ENCODE peak calls at places on chromosomes 1 and 21, in four cellular contexts. L, F, I and D are unnamed samples.

GRCh38 chr1:67683736-67684525 is 1.1 kb upstream of the GADD45A start:
- DNase-seq in L (no peak), F (no peak), I (no peak), D (no peak)

GRCh38 chr1:23793018-23793781 is 2.3 kb downstream of the LYPLA2 start:
- DNase-seq in L (no peak), F (peak), I (no peak), D (peak)

GRCh38 chr1:171645553-171646336 is 6.7 kb downstream of the MYOC start:
- DNase-seq in L (no peak), F (no peak), I (no peak), D (peak)

GRCh38 chr21:29938968-29939858 is 583 bp downstream of the GRIK1 start:
- DNase-seq in L (no peak), F (no peak), I (no peak), D (peak)

GRCh38 chr1:223374064-223374610 is 10.2 kb upstream of the SUSD4 start:
- DNase-seq in L (no peak), F (no peak), I (no peak), D (no peak)

GRCh38 chr1:244087021-244087560 is 36.0 kb downstream of the ZBTB18 start:
- DNase-seq in L (no peak), F (no peak), I (no peak), D (no peak)

GRCh38 chr1:51442198-51442597 is 76.9 kb downstream of the EPS15 start:
- DNase-seq in L (no peak), F (no peak), I (no peak), D (no peak)

GRCh38 chr1:173475564-173476196 is 1.5 kb upstream of the PRDX6 start:
- DNase-seq in L (no peak), F (no peak), I (peak), D (peak)

GRCh38 chr1:12618661-12619395 is 818 bp upstream of the DHRS3 start:
- DNase-seq in L (no peak), F (peak), I (peak), D (peak)

GRCh38 chr1:234271243-234271606 is 102.0 kb upstream of the COA6 start:
- DNase-seq in L (peak), F (no peak), I (no peak), D (no peak)

GRCh38 chr1:16071614-16072013 is 1.8 kb downstream of the FAM131C start:
- DNase-seq in L (no peak), F (no peak), I (no peak), D (no peak)

GRCh38 chr1:34740161-34740875 is 14.5 kb upstream of the GJB5 start:
- DNase-seq in L (no peak), F (peak), I (no peak), D (no peak)

GRCh38 chr1:6099787-6100765 is 54.4 kb downstream of the KCNAB2 start:
- DNase-seq in L (no peak), F (no peak), I (no peak), D (peak)

GRCh38 chr1:12157366-12158231 is 9.2 kb upstream of the TNFRSF1B start:
- DNase-seq in L (no peak), F (no peak), I (peak), D (no peak)

GRCh38 chr1:90687747-90688146 is 29.4 kb downstream of the BARHL2 start:
- DNase-seq in L (no peak), F (no peak), I (no peak), D (no peak)

GRCh38 chr1:175842545-175842944 is 99.2 kb upstream of the TNR start:
- DNase-seq in L (no peak), F (no peak), I (no peak), D (no peak)

GRCh38 chr1:6116137-6116536 is 64.0 kb downstream of the CHD5 start:
- DNase-seq in L (no peak), F (no peak), I (no peak), D (no peak)

GRCh38 chr1:178962853-178963810 is 62.6 kb upstream of the FAM20B start:
- DNase-seq in L (no peak), F (no peak), I (no peak), D (no peak)

GRCh38 chr1:226064168-226064815 is 1.8 kb downstream of the H3-3A start:
- DNase-seq in L (no peak), F (no peak), I (peak), D (no peak)

DNA sequence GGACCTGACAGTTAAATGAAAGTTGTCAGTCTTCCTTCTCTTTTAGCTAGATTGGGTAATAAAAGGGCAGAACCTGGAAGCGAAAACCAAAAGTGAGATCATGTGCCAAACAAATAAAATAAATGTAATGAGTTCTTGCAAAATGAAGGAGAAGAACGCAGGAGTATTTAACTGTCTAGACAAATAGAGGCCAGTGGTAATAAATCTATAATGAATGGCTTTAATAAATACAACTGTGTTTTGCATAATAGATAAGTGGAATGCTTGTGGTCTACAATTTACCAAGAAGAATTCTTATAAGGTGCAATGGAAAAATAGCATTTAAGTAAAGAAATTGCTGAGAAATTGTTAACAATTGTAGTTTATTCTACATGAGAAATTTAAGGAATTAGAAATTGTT is 180.2 kb upstream of the NEGR1 start:
- DNase-seq in L (no peak), F (no peak), I (no peak), D (no peak)
- TF ChIP-seq JUND in L (no peak), F (no peak), I (no peak), D (no peak)

DNA sequence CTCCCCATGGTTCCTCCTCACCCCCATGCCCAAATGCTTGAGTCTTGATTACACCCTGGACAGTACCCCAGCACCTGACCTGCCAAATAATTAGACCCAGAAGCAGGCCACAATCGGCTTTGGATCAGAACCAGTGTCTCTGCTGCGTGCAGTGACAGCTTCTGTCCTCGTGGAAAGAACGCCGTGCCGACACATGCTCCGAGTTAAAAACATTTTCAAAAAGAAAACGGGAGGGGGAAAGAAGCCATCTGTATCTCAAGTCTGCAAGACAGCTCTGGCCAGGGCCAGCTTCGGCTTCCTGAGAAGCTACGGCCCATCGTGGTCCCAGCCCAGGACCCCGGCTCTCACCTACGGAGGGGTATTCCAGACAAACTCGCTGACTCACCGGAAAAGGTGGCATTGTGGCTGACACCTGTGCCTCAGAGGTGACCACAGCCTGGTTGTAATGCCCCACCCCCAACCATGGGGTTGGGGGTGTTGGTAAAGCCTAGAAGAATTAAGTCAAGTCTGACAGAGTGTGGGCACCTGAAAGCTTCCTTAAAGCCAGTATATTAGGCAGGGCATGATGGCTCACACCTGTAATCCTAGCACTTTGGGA is 25.8 kb downstream of the SSBP3 start:
- DNase-seq in L (no peak), F (no peak), I (no peak), D (no peak)
- TF ChIP-seq GABPA in L (no peak), F (no peak), I (no peak), D (no peak)

GRCh38 chr1:150407330-150407729 is 43.4 kb downstream of the RPRD2 start:
- DNase-seq in L (no peak), F (no peak), I (no peak), D (no peak)
- TF ChIP-seq NFIC in L (no peak), F (no peak), I (no peak), D (no peak)

GRCh38 chr1:180150982-180151381 is 3.7 kb upstream of the QSOX1 start:
- DNase-seq in L (no peak), F (no peak), I (no peak), D (no peak)
- TF ChIP-seq JUND in L (no peak), F (no peak), I (no peak), D (no peak)

GRCh38 chr1:38578444-38578951 is 281.1 kb downstream of the RRAGC start:
- DNase-seq in L (no peak), F (no peak), I (no peak), D (no peak)

GRCh38 chr1:38584408-38585037 is 275.0 kb downstream of the RRAGC start:
- DNase-seq in L (no peak), F (peak), I (no peak), D (no peak)

GRCh38 chr1:38580591-38580990 is 279.0 kb downstream of the RRAGC start:
- DNase-seq in L (no peak), F (no peak), I (no peak), D (no peak)

GRCh38 chr1:38579056-38579455 is 280.5 kb downstream of the RRAGC start:
- DNase-seq in L (no peak), F (no peak), I (no peak), D (no peak)

DNA sequence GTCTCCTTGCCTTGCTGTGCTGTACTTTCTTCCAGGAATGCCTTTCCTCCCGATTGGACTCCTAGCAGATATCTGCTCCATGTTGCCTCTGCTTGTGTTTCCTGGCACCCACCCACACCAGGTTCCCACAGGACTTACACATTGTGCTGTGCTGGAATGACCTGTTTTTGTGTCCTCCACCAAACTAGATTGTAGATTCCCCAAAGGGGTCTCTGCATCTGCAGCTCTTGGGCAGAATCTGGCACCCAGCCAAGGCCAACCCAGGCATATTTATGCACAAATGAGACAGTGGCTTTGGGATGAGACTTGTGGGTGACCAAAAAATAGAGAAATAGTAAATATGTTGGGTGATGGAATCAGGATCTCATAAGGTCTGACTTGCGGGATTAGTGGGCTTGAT is 278.2 kb downstream of the RRAGC start:
- DNase-seq in L (no peak), F (no peak), I (no peak), D (no peak)
- TF ChIP-seq GABPA in L (no peak), F (no peak), I (no peak), D (no peak)

DNA sequence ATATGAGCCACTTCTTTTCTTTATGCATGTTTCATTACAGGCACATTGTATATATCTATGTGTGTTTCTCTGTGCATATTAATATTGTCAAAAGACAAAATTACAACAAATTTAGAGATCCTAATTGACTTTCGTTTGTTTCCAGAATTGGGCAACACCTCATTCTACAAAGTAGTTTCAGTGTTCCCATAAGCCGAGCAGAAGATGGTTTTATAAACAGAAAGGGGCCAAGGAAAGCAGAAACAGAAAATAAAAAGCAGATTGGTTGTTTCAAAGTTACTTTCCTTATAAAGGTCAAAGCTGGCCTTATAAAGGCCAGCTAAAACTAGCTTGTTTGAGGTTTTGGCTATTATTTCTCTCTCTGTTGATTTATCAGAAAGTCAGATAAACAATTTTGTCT is 116.2 kb upstream of the FGGY start:
- DNase-seq in L (no peak), F (no peak), I (no peak), D (no peak)
- TF ChIP-seq NFIC in L (no peak), F (no peak), I (no peak), D (no peak)

DNA sequence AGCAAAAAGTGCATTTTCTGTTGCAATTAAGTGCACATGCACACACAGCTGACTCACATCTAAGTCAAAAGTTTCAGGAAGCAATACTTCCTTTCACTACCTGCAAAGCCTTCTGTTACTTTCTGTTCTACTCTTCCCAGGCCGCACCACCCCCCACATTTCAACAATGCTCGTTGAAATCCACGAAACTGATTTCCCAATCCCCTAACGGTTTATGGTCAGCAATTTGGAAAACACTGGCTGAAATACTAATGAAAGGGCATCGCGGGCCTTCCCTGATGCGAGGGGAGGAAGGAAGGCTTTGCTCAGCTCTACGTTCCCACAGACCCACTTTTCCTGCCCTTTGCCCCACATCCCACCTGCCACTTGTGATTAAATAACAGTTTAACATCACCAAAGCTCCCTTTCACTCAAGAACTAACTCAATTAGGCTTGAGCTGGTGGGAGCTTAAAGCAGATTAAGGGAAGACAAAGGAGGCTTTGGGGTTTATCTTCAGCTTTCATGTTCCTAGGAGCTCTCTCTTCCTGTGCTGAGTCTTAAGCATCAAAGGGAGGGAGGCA is 243.2 kb upstream of the RAB4A start:
- DNase-seq in L (no peak), F (no peak), I (peak), D (no peak)
- TF ChIP-seq JUND in L (no peak), F (no peak), I (no peak), D (no peak)

DNA sequence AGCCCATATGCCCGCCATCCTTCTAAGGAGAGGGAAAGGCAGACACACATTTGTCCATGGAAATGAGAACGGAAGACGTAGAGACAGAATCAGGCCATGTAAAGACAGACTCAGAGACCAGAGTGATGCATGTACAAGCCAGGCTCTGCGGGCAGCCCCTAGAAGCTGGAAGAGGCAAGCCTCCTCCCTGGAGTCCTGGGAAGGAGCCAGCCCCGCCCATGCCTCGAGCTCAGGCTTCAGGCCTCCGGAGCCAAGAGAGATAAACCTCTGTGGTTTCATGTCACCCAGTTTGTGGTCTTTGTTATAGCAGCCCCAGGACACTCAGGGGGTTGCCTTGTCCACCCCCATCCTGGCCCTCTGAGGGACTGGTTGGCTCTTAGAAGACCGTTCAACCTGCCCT is 11.6 kb downstream of the PDE9A start:
- DNase-seq in L (no peak), F (peak), I (no peak), D (no peak)
- TF ChIP-seq GABPA in L (no peak), F (no peak), I (no peak), D (no peak)

GRCh38 chr1:42736152-42736551 is 3.9 kb downstream of the CLDN19 start:
- DNase-seq in L (no peak), F (peak), I (peak), D (peak)
- TF ChIP-seq NFIC in L (no peak), F (no peak), I (no peak), D (no peak)